ENCODE peak calls at places on chromosomes 2 and 18, in eight cellular contexts. One of them, this sample, is unnamed. For H3K27me3, the result is how much of the 10 kb centered on the place peaks cover.

GRCh38 chr2:20452551-20452950 is 5.7 kb downstream of the RHOB start:
- DNase-seq in esophagus squamous epithelium: no peak
- DNase-seq in right atrium auricular region: peak
- DNase-seq in K562: no peak
- DNase-seq in right lobe of liver: peak
- DNase-seq in right cardiac atrium: peak
- DNase-seq in bronchial epithelial cell: no peak
- DNase-seq in lower lobe of right lung: no peak
- DNase-seq in this sample: peak

GRCh38 chr2:120177011-120177621 is 46.1 kb downstream of the TMEM185B start:
- DNase-seq in K562: peak
- DNase-seq in right cardiac atrium: peak
- DNase-seq in esophagus squamous epithelium: no peak
- DNase-seq in lower lobe of right lung: peak
- DNase-seq in bronchial epithelial cell: peak
- DNase-seq in right atrium auricular region: no peak
- DNase-seq in right lobe of liver: no peak
- DNase-seq in this sample: no peak

GRCh38 chr2:99430614-99431258 is 59.1 kb downstream of the REV1 start:
- DNase-seq in right cardiac atrium: no peak
- DNase-seq in bronchial epithelial cell: no peak
- DNase-seq in K562: no peak
- DNase-seq in lower lobe of right lung: no peak
- DNase-seq in right lobe of liver: no peak
- DNase-seq in right atrium auricular region: no peak
- DNase-seq in esophagus squamous epithelium: no peak
- DNase-seq in this sample: peak

GRCh38 chr18:69817335-69817935 is 130.2 kb downstream of the CD226 start:
- DNase-seq in bronchial epithelial cell: peak
- DNase-seq in K562: no peak
- DNase-seq in esophagus squamous epithelium: no peak
- DNase-seq in lower lobe of right lung: no peak
- DNase-seq in right cardiac atrium: no peak
- DNase-seq in right lobe of liver: no peak
- DNase-seq in right atrium auricular region: no peak
- DNase-seq in this sample: peak

GRCh38 chr2:88709117-88709739 is 17.8 kb downstream of the RPIA start:
- DNase-seq in right atrium auricular region: no peak
- DNase-seq in lower lobe of right lung: no peak
- DNase-seq in right lobe of liver: no peak
- DNase-seq in bronchial epithelial cell: peak
- DNase-seq in K562: no peak
- DNase-seq in esophagus squamous epithelium: no peak
- DNase-seq in right cardiac atrium: no peak
- DNase-seq in this sample: no peak

GRCh38 chr18:65938592-65939372 is 188.0 kb downstream of the CDH7 start:
- DNase-seq in right atrium auricular region: no peak
- DNase-seq in esophagus squamous epithelium: no peak
- DNase-seq in bronchial epithelial cell: peak
- DNase-seq in right lobe of liver: no peak
- DNase-seq in right cardiac atrium: no peak
- DNase-seq in lower lobe of right lung: no peak
- DNase-seq in K562: no peak
- DNase-seq in this sample: peak

GRCh38 chr2:148616696-148617095 is 27.9 kb upstream of the EPC2 start:
- DNase-seq in esophagus squamous epithelium: no peak
- DNase-seq in right cardiac atrium: no peak
- DNase-seq in lower lobe of right lung: no peak
- DNase-seq in bronchial epithelial cell: no peak
- DNase-seq in K562: no peak
- DNase-seq in right atrium auricular region: no peak
- DNase-seq in right lobe of liver: no peak
- DNase-seq in this sample: no peak

GRCh38 chr2:242029422-242030225 is 160.1 kb downstream of the RTP5 start:
- DNase-seq in right atrium auricular region: no peak
- DNase-seq in K562: no peak
- DNase-seq in lower lobe of right lung: no peak
- DNase-seq in right cardiac atrium: no peak
- DNase-seq in esophagus squamous epithelium: no peak
- DNase-seq in bronchial epithelial cell: no peak
- DNase-seq in right lobe of liver: peak
- DNase-seq in this sample: no peak

DNA sequence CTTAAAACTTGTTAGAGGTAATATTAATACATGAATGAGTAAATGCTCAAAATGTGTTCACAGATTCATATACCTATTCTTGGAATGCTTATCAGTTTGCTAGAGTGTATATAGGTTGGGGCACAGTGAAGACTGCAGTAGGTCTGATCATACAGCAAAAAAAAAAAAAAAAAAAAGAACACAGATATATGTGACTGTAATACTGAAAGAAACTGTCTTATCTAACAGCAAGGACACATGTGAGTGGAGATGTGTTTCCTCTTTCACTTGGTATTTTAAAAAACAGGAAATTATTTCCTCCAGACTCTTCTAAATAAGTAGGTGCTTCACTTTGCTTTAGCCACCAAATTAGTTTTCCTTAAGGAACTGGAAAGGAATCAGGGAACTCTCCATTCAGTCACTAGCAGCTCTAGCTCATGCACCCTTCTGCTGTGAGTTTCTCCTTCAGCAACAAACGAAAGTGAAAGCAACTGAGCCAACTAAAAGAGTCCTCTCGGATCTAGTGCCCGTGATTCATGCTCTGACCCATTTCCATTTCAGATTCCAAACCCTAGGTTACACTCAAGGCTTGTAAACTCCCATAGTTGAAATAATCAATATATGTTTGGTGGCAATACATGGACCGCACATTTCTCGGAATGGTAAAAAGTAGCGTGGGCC is 98.5 kb downstream of the DSEL start:
- DNase-seq in right lobe of liver: no peak
- DNase-seq in bronchial epithelial cell: peak
- DNase-seq in right atrium auricular region: no peak
- DNase-seq in lower lobe of right lung: no peak
- DNase-seq in K562: no peak
- DNase-seq in right cardiac atrium: no peak
- DNase-seq in esophagus squamous epithelium: no peak
- DNase-seq in this sample: peak
- H3K4me3 ChIP-seq in right lobe of liver: peak
- H3K4me3 ChIP-seq in bronchial epithelial cell: no peak
- H3K4me3 ChIP-seq in right atrium auricular region: no peak
- H3K4me3 ChIP-seq in lower lobe of right lung: peak
- H3K4me3 ChIP-seq in K562: no peak
- H3K4me3 ChIP-seq in right cardiac atrium: peak
- H3K4me3 ChIP-seq in esophagus squamous epithelium: no peak
- H3K4me3 ChIP-seq in this sample: peak

GRCh38 chr2:118078734-118079133 is 9.5 kb upstream of the INSIG2 start:
- DNase-seq in right lobe of liver: no peak
- DNase-seq in right cardiac atrium: no peak
- DNase-seq in lower lobe of right lung: no peak
- DNase-seq in bronchial epithelial cell: peak
- DNase-seq in K562: no peak
- DNase-seq in right atrium auricular region: no peak
- DNase-seq in esophagus squamous epithelium: no peak
- DNase-seq in this sample: no peak
- H3K27me3 ChIP-seq in right lobe of liver: under half
- H3K27me3 ChIP-seq in right cardiac atrium: under half
- H3K27me3 ChIP-seq in lower lobe of right lung: under half
- H3K27me3 ChIP-seq in bronchial epithelial cell: under half
- H3K27me3 ChIP-seq in K562: under half
- H3K27me3 ChIP-seq in right atrium auricular region: under half
- H3K27me3 ChIP-seq in esophagus squamous epithelium: under half
- H3K27me3 ChIP-seq in this sample: under half

GRCh38 chr2:42053482-42053790 is 5.6 kb downstream of the PKDCC start:
- DNase-seq in K562: no peak
- DNase-seq in bronchial epithelial cell: no peak
- DNase-seq in right cardiac atrium: no peak
- DNase-seq in lower lobe of right lung: no peak
- DNase-seq in right atrium auricular region: no peak
- DNase-seq in right lobe of liver: no peak
- DNase-seq in esophagus squamous epithelium: no peak
- DNase-seq in this sample: no peak

GRCh38 chr2:42053791-42054656 is 6.2 kb downstream of the PKDCC start:
- DNase-seq in right cardiac atrium: peak
- DNase-seq in esophagus squamous epithelium: no peak
- DNase-seq in right atrium auricular region: no peak
- DNase-seq in K562: no peak
- DNase-seq in lower lobe of right lung: no peak
- DNase-seq in right lobe of liver: no peak
- DNase-seq in bronchial epithelial cell: no peak
- DNase-seq in this sample: no peak

GRCh38 chr2:42054657-42055430 is 7.0 kb downstream of the PKDCC start:
- DNase-seq in right lobe of liver: no peak
- DNase-seq in bronchial epithelial cell: no peak
- DNase-seq in esophagus squamous epithelium: no peak
- DNase-seq in K562: peak
- DNase-seq in lower lobe of right lung: no peak
- DNase-seq in right atrium auricular region: no peak
- DNase-seq in right cardiac atrium: peak
- DNase-seq in this sample: no peak

GRCh38 chr2:42051168-42052125 is 3.6 kb downstream of the PKDCC start:
- DNase-seq in right lobe of liver: no peak
- DNase-seq in K562: no peak
- DNase-seq in bronchial epithelial cell: no peak
- DNase-seq in lower lobe of right lung: no peak
- DNase-seq in esophagus squamous epithelium: no peak
- DNase-seq in right atrium auricular region: no peak
- DNase-seq in right cardiac atrium: no peak
- DNase-seq in this sample: no peak

DNA sequence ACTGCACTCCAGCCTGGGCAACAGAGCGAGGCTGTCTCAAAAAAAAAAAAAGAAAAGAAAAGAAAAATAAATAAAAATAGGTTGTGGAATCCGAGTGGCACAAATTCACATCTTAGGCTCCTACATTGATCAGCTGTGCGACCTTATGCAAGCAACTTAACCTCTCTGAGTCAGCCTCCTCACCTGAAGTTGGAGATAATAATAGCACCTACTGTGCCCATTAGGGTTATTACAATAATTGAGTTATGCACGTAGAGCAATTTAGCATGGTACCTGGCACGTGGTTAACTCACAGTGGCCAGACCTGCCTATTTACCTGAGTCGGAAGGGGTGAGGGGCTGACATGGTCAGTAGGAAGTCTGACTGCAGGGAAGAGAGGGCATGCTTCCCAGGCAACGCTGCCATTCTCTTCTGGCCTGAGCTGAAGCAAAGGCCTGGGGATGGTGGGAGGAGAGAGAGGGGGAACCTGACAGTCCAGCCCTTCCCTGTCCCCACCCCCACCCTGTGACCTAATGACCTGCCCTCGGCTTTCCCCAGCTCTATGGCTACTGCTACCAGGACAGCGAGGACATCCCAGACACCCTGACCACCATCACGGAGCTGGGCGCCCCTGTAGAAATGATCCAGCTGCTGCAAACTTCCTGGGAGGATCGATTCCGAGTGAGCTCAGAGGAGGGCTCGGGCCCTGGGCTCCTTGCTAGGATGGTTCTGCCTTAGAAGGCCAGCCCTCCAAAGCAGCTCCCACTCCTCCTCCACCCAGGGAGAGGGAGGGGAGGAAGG is 5.1 kb downstream of the PKDCC start:
- DNase-seq in bronchial epithelial cell: no peak
- DNase-seq in lower lobe of right lung: no peak
- DNase-seq in esophagus squamous epithelium: no peak
- DNase-seq in right cardiac atrium: peak
- DNase-seq in right lobe of liver: no peak
- DNase-seq in right atrium auricular region: no peak
- DNase-seq in K562: peak
- DNase-seq in this sample: no peak
- H3K4me3 ChIP-seq in bronchial epithelial cell: no peak
- H3K4me3 ChIP-seq in lower lobe of right lung: no peak
- H3K4me3 ChIP-seq in esophagus squamous epithelium: no peak
- H3K4me3 ChIP-seq in right cardiac atrium: peak
- H3K4me3 ChIP-seq in right lobe of liver: no peak
- H3K4me3 ChIP-seq in right atrium auricular region: peak
- H3K4me3 ChIP-seq in K562: no peak
- H3K4me3 ChIP-seq in this sample: no peak

GRCh38 chr18:1777843-1778242 is 793.5 kb downstream of the METTL4 start:
- DNase-seq in right lobe of liver: no peak
- DNase-seq in esophagus squamous epithelium: no peak
- DNase-seq in right atrium auricular region: no peak
- DNase-seq in lower lobe of right lung: no peak
- DNase-seq in bronchial epithelial cell: no peak
- DNase-seq in right cardiac atrium: no peak
- DNase-seq in K562: no peak
- DNase-seq in this sample: no peak
- H3K27me3 ChIP-seq in right lobe of liver: under half
- H3K27me3 ChIP-seq in esophagus squamous epithelium: under half
- H3K27me3 ChIP-seq in right atrium auricular region: under half
- H3K27me3 ChIP-seq in lower lobe of right lung: under half
- H3K27me3 ChIP-seq in bronchial epithelial cell: under half
- H3K27me3 ChIP-seq in right cardiac atrium: under half
- H3K27me3 ChIP-seq in K562: under half
- H3K27me3 ChIP-seq in this sample: under half

DNA sequence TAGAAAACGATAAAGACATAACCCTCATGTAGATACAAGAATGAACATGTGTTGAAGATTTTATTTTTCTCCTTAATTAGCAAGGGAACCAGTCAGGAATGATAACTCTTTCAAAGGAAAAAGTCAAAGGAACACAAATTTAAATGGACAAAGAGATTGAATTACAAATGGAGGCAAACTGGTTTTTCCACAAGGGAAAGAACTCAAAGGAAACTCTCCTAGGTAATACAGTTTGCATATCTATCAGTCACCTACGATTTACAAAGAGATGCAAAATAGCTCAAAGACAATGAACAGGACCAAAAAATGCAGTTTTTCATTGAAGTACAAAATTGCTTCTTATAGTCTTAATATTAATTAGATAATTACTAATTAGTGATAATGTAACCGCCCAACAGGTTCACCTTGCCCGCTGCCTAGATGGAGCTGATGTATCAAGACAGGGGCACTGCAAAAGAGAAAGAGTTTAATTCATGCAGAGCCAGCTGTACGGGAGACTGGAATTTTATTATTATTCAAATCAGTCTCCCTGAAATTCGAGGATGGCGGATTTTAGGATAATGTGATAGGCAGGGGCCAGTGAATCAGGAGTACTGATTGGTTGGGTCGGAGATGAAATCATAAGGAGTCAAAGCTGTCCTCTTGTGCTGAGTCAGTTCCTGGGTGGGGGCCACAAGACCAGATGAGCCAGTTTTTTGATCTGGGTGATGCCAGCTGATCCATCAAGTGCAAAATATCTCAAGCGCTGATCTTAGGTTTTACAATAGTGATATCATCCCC is 151.0 kb downstream of the TMEM17 start:
- DNase-seq in bronchial epithelial cell: peak
- DNase-seq in esophagus squamous epithelium: no peak
- DNase-seq in right cardiac atrium: no peak
- DNase-seq in lower lobe of right lung: no peak
- DNase-seq in K562: no peak
- DNase-seq in right lobe of liver: no peak
- DNase-seq in right atrium auricular region: no peak
- DNase-seq in this sample: no peak
- H3K4me3 ChIP-seq in bronchial epithelial cell: no peak
- H3K4me3 ChIP-seq in esophagus squamous epithelium: no peak
- H3K4me3 ChIP-seq in right cardiac atrium: no peak
- H3K4me3 ChIP-seq in lower lobe of right lung: no peak
- H3K4me3 ChIP-seq in K562: no peak
- H3K4me3 ChIP-seq in right lobe of liver: no peak
- H3K4me3 ChIP-seq in right atrium auricular region: no peak
- H3K4me3 ChIP-seq in this sample: no peak